ENCODE peak calls at places on chromosomes 11 and 22, in six cellular contexts. K is MM.1S, U is A673, H is psoas muscle, W is IMR-90, Y is caudate nucleus. B is an unnamed sample.

GRCh38 chr11:23490557-23491235 is 630.4 kb upstream of the CCDC179 start:
- DNase-seq in H (no peak), K (no peak), U (no peak), W (no peak), Y (no peak), B (no peak)

GRCh38 chr22:44729391-44730012 is 22.9 kb upstream of the ARHGAP8 start:
- DNase-seq in U (no peak), W (peak), H (peak), K (no peak), Y (peak), B (no peak)

GRCh38 chr22:34992672-34993071 is 73.3 kb upstream of the ISX start:
- DNase-seq in H (no peak), K (peak), W (no peak), Y (no peak), U (no peak), B (no peak)

GRCh38 chr11:44125598-44125997 is 30.1 kb downstream of the EXT2 start:
- DNase-seq in U (no peak), K (peak), Y (no peak), H (no peak), W (no peak), B (no peak)

GRCh38 chr11:44324222-44324621 is 14.3 kb upstream of the ALX4 start:
- DNase-seq in K (no peak), Y (no peak), W (no peak), U (no peak), H (no peak), B (no peak)

GRCh38 chr11:117815262-117815803 is 9.2 kb downstream of the FXYD2 start:
- DNase-seq in Y (no peak), H (no peak), U (no peak), W (no peak), K (peak), B (peak)

GRCh38 chr22:23376256-23376655 is 195.9 kb downstream of the BCR start:
- DNase-seq in Y (no peak), W (no peak), K (peak), U (peak), H (no peak), B (no peak)

GRCh38 chr11:10287140-10287539 is 6.9 kb downstream of the SBF2 start:
- DNase-seq in W (peak), K (no peak), U (no peak), H (no peak), Y (peak), B (no peak)

GRCh38 chr22:44000123-44000522 is 24.0 kb upstream of the PARVB start:
- DNase-seq in Y (no peak), W (no peak), H (no peak), U (no peak), K (no peak), B (no peak)

GRCh38 chr11:18802381-18803257 is 11.0 kb upstream of the PTPN5 start:
- DNase-seq in K (peak), U (peak), W (peak), H (no peak), Y (peak), B (no peak)

GRCh38 chr11:119773016-119773415 is 44.0 kb upstream of the NECTIN1 start:
- DNase-seq in K (no peak), Y (peak), H (no peak), W (no peak), U (no peak), B (no peak)

GRCh38 chr11:104870910-104871309 is 27.4 kb downstream of the CASP12 start:
- DNase-seq in H (no peak), Y (no peak), W (peak), K (peak), U (peak), B (no peak)

GRCh38 chr22:28983190-28983589 is 78.4 kb downstream of the C22orf31 start:
- DNase-seq in K (no peak), W (no peak), U (no peak), H (no peak), Y (no peak), B (no peak)

GRCh38 chr11:34667810-34668582 is 47.1 kb downstream of the EHF start:
- DNase-seq in U (no peak), W (no peak), K (no peak), H (no peak), Y (no peak), B (no peak)

GRCh38 chr11:34356918-34357645 is 728 bp downstream of the ABTB2 start:
- DNase-seq in W (peak), Y (peak), K (peak), U (peak), H (peak), B (peak)

GRCh38 chr11:108035690-108036089 is 27.0 kb downstream of the CUL5 start:
- DNase-seq in H (no peak), W (peak), U (no peak), Y (no peak), K (no peak), B (no peak)

GRCh38 chr22:42967933-42968332 is 47.0 kb downstream of the PACSIN2 start:
- DNase-seq in U (no peak), K (no peak), W (no peak), Y (no peak), H (peak), B (no peak)

GRCh38 chr22:42970029-42970428 is 44.9 kb downstream of the PACSIN2 start:
- DNase-seq in K (no peak), Y (no peak), U (no peak), W (no peak), H (no peak), B (no peak)

GRCh38 chr22:42966389-42966998 is 48.5 kb downstream of the PACSIN2 start:
- DNase-seq in H (no peak), U (peak), K (no peak), Y (no peak), W (no peak), B (no peak)

GRCh38 chr22:42967005-42967404 is 47.9 kb downstream of the PACSIN2 start:
- DNase-seq in U (no peak), K (no peak), Y (no peak), W (no peak), H (no peak), B (no peak)

GRCh38 chr22:42969348-42969975 is 45.5 kb downstream of the PACSIN2 start:
- DNase-seq in K (no peak), W (peak), U (no peak), H (no peak), Y (no peak), B (no peak)
- H3K27ac ChIP-seq in K (no peak), W (no peak), U (no peak), H (peak), Y (no peak), B (no peak)

GRCh38 chr11:86511086-86511551 is 136.4 kb downstream of the CCDC81 start:
- DNase-seq in W (peak), H (no peak), U (no peak), Y (no peak), K (no peak), B (no peak)
- H3K27ac ChIP-seq in W (no peak), H (no peak), U (no peak), Y (no peak), K (no peak), B (no peak)

DNA sequence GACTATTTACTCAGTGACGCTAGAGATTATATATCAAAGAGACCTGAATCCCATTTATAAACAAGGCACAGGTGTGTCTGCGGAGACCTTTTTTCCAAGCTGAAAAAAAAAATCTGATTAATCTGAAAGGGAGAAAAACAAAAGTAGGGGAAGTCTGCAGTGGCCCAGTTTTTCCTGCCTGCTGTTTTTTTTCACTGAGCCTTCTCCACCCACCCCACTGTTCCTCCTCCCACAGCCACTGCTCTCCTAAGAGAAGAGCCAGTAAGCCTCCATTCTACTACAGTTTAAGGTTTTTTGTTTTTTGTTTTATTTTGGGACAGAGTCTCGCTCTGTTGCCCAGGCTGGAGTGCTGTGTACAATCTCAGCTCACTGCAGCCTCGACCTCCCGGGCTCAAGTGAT is 18.4 kb downstream of the ARFGAP2 start:
- DNase-seq in U (no peak), K (no peak), Y (no peak), W (no peak), H (no peak), B (no peak)
- H3K27ac ChIP-seq in U (no peak), K (no peak), Y (peak), W (no peak), H (no peak), B (no peak)

GRCh38 chr22:38788846-38789245 is 5.1 kb downstream of the DNAL4 start:
- DNase-seq in U (no peak), Y (no peak), W (no peak), H (no peak), K (no peak), B (no peak)

GRCh38 chr22:38786631-38787030 is 7.3 kb downstream of the DNAL4 start:
- DNase-seq in H (no peak), U (no peak), Y (no peak), K (no peak), W (no peak), B (no peak)

GRCh38 chr22:38789606-38790005 is 4.3 kb downstream of the DNAL4 start:
- DNase-seq in W (no peak), H (no peak), K (no peak), Y (no peak), U (no peak), B (no peak)

GRCh38 chr22:38788016-38788415 is 5.9 kb downstream of the DNAL4 start:
- DNase-seq in H (no peak), W (peak), K (no peak), U (no peak), Y (no peak), B (no peak)

GRCh38 chr22:38788417-38788816 is 5.5 kb downstream of the DNAL4 start:
- DNase-seq in U (peak), Y (no peak), H (no peak), W (peak), K (no peak), B (no peak)
- H3K27ac ChIP-seq in U (peak), Y (no peak), H (peak), W (peak), K (no peak), B (no peak)

GRCh38 chr11:1451781-1452470 is 34.7 kb downstream of the MOB2 start:
- DNase-seq in Y (no peak), W (no peak), K (no peak), H (no peak), U (no peak), B (no peak)

GRCh38 chr11:1449516-1450270 is 36.9 kb downstream of the MOB2 start:
- DNase-seq in H (no peak), U (no peak), K (no peak), W (no peak), Y (no peak), B (no peak)

GRCh38 chr11:1452744-1453143 is 33.8 kb downstream of the MOB2 start:
- DNase-seq in Y (no peak), U (no peak), H (no peak), W (no peak), K (no peak), B (no peak)

GRCh38 chr11:1450344-1450875 is 36.2 kb downstream of the MOB2 start:
- DNase-seq in K (no peak), Y (no peak), W (no peak), U (no peak), H (no peak), B (no peak)

GRCh38 chr11:1450958-1451710 is 35.4 kb downstream of the MOB2 start:
- DNase-seq in Y (no peak), K (no peak), H (no peak), U (no peak), W (no peak), B (no peak)
- H3K27ac ChIP-seq in Y (no peak), K (no peak), H (no peak), U (no peak), W (no peak), B (no peak)

GRCh38 chr11:128739589-128739988 is 45.7 kb downstream of the FLI1 start:
- DNase-seq in W (no peak), H (no peak), Y (no peak), K (no peak), U (no peak), B (no peak)

GRCh38 chr11:128738942-128739341 is 45.1 kb downstream of the FLI1 start:
- DNase-seq in Y (no peak), H (no peak), W (no peak), K (peak), U (no peak), B (no peak)

GRCh38 chr11:128734439-128735224 is 40.8 kb downstream of the FLI1 start:
- DNase-seq in W (no peak), K (peak), H (no peak), Y (no peak), U (no peak), B (no peak)

GRCh38 chr11:128735935-128736610 is 42.2 kb downstream of the FLI1 start:
- DNase-seq in U (no peak), W (no peak), H (no peak), Y (no peak), K (peak), B (no peak)

GRCh38 chr11:128737704-128738103 is 43.8 kb downstream of the FLI1 start:
- DNase-seq in K (no peak), W (no peak), H (no peak), U (no peak), Y (no peak), B (no peak)
- H3K27ac ChIP-seq in K (peak), W (no peak), H (no peak), U (no peak), Y (no peak), B (peak)

GRCh38 chr11:130585545-130585944 is 137.1 kb downstream of the ADAMTS15 start:
- DNase-seq in W (no peak), Y (no peak), H (no peak), U (no peak), K (no peak), B (no peak)
- H3K27ac ChIP-seq in W (no peak), Y (no peak), H (no peak), U (no peak), K (no peak), B (no peak)

GRCh38 chr11:126105022-126105747 is 42.5 kb upstream of the CDON start:
- DNase-seq in W (no peak), H (no peak), U (no peak), Y (no peak), K (no peak), B (no peak)
- H3K27ac ChIP-seq in W (no peak), H (no peak), U (no peak), Y (no peak), K (no peak), B (no peak)

GRCh38 chr22:27513021-27513420 is 288.5 kb downstream of the MN1 start:
- DNase-seq in H (no peak), K (no peak), W (no peak), U (no peak), Y (no peak), B (no peak)
- H3K27ac ChIP-seq in H (no peak), K (no peak), W (no peak), U (no peak), Y (no peak), B (no peak)

B was measured in effector memory CD4-positive, alpha-beta T cell.